ENCODE peak calls at places on chromosomes 5 and 9, in eight cellular contexts. One of them, this sample, is unnamed. For H3K4me1 and H3K27me3, the result is how much of the 10 kb centered on the place peaks cover.

GRCh38 chr9:135526089-135526729 is 5.0 kb downstream of the LCN1 start:
- DNase-seq in neuronal stem cell: no peak
- DNase-seq in body of pancreas: no peak
- DNase-seq in transverse colon: no peak
- DNase-seq in SK-N-SH: no peak
- DNase-seq in NT2/D1: no peak
- DNase-seq in CD8-positive, alpha-beta T cell: no peak
- DNase-seq in CD4-positive, alpha-beta memory T cell: no peak
- DNase-seq in this sample: no peak

GRCh38 chr5:73985145-73985544 is 359.1 kb downstream of the ARHGEF28 start:
- DNase-seq in neuronal stem cell: no peak
- DNase-seq in body of pancreas: peak
- DNase-seq in transverse colon: no peak
- DNase-seq in SK-N-SH: peak
- DNase-seq in NT2/D1: no peak
- DNase-seq in CD8-positive, alpha-beta T cell: no peak
- DNase-seq in CD4-positive, alpha-beta memory T cell: no peak
- DNase-seq in this sample: no peak

GRCh38 chr9:133066181-133066983 is 4.6 kb downstream of the CEL start:
- DNase-seq in neuronal stem cell: no peak
- DNase-seq in body of pancreas: peak
- DNase-seq in transverse colon: no peak
- DNase-seq in SK-N-SH: peak
- DNase-seq in NT2/D1: no peak
- DNase-seq in CD8-positive, alpha-beta T cell: no peak
- DNase-seq in CD4-positive, alpha-beta memory T cell: no peak
- DNase-seq in this sample: no peak

GRCh38 chr9:107286057-107286456 is 3.0 kb downstream of the RAD23B start:
- DNase-seq in neuronal stem cell: no peak
- DNase-seq in body of pancreas: peak
- DNase-seq in transverse colon: no peak
- DNase-seq in SK-N-SH: no peak
- DNase-seq in NT2/D1: no peak
- DNase-seq in CD8-positive, alpha-beta T cell: no peak
- DNase-seq in CD4-positive, alpha-beta memory T cell: no peak
- DNase-seq in this sample: no peak

GRCh38 chr9:137126786-137127185 is 12.2 kb upstream of the GRIN1 start:
- DNase-seq in neuronal stem cell: no peak
- DNase-seq in body of pancreas: no peak
- DNase-seq in transverse colon: no peak
- DNase-seq in SK-N-SH: no peak
- DNase-seq in NT2/D1: no peak
- DNase-seq in CD8-positive, alpha-beta T cell: no peak
- DNase-seq in CD4-positive, alpha-beta memory T cell: no peak
- DNase-seq in this sample: no peak

GRCh38 chr5:139969318-139969717 is 73.8 kb downstream of the NRG2 start:
- DNase-seq in neuronal stem cell: no peak
- DNase-seq in body of pancreas: no peak
- DNase-seq in transverse colon: no peak
- DNase-seq in SK-N-SH: no peak
- DNase-seq in NT2/D1: no peak
- DNase-seq in CD8-positive, alpha-beta T cell: no peak
- DNase-seq in CD4-positive, alpha-beta memory T cell: no peak
- DNase-seq in this sample: no peak

GRCh38 chr5:154329062-154329461 is 116.7 kb upstream of the SAP30L start:
- DNase-seq in neuronal stem cell: no peak
- DNase-seq in body of pancreas: no peak
- DNase-seq in transverse colon: no peak
- DNase-seq in SK-N-SH: no peak
- DNase-seq in NT2/D1: no peak
- DNase-seq in CD8-positive, alpha-beta T cell: no peak
- DNase-seq in CD4-positive, alpha-beta memory T cell: no peak
- DNase-seq in this sample: no peak

GRCh38 chr5:172443441-172444109 is 10.8 kb downstream of the SH3PXD2B start:
- DNase-seq in neuronal stem cell: no peak
- DNase-seq in body of pancreas: peak
- DNase-seq in transverse colon: peak
- DNase-seq in SK-N-SH: peak
- DNase-seq in NT2/D1: no peak
- DNase-seq in CD8-positive, alpha-beta T cell: no peak
- DNase-seq in CD4-positive, alpha-beta memory T cell: no peak
- DNase-seq in this sample: no peak

GRCh38 chr9:91994422-91994821 is 44.4 kb upstream of the ROR2 start:
- DNase-seq in neuronal stem cell: no peak
- DNase-seq in body of pancreas: no peak
- DNase-seq in transverse colon: no peak
- DNase-seq in SK-N-SH: no peak
- DNase-seq in NT2/D1: no peak
- DNase-seq in CD8-positive, alpha-beta T cell: no peak
- DNase-seq in CD4-positive, alpha-beta memory T cell: no peak
- DNase-seq in this sample: no peak

GRCh38 chr5:10724799-10725507 is 36.1 kb downstream of the DAP start:
- DNase-seq in neuronal stem cell: no peak
- DNase-seq in body of pancreas: peak
- DNase-seq in transverse colon: peak
- DNase-seq in SK-N-SH: peak
- DNase-seq in NT2/D1: no peak
- DNase-seq in CD8-positive, alpha-beta T cell: no peak
- DNase-seq in CD4-positive, alpha-beta memory T cell: no peak
- DNase-seq in this sample: no peak

GRCh38 chr5:173843800-173844199 is 44.3 kb upstream of the CPEB4 start:
- DNase-seq in neuronal stem cell: no peak
- DNase-seq in body of pancreas: no peak
- DNase-seq in transverse colon: no peak
- DNase-seq in SK-N-SH: no peak
- DNase-seq in NT2/D1: no peak
- DNase-seq in CD8-positive, alpha-beta T cell: no peak
- DNase-seq in CD4-positive, alpha-beta memory T cell: no peak
- DNase-seq in this sample: no peak

DNA sequence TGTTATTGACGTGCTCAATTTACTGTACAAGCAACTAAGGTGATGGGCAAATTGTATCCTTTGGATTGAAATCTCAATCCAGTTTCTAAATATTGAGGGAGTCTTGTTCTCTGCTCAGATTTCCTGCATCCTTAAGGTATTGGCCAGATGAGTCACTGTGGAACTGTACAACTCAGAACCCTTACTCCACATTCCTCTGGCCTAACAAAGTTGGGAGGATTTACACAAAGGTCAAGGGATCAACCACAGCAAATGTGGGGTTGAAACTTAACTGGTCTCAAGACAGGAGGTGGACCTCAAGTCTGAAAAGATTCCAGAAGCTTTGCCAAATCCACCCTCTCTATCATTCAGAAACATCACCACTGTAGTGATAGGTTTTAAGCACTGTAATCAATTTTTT is 81.5 kb upstream of the AGXT2 start:
- DNase-seq in neuronal stem cell: no peak
- DNase-seq in body of pancreas: no peak
- DNase-seq in transverse colon: no peak
- DNase-seq in SK-N-SH: no peak
- DNase-seq in NT2/D1: no peak
- DNase-seq in CD8-positive, alpha-beta T cell: no peak
- DNase-seq in CD4-positive, alpha-beta memory T cell: no peak
- DNase-seq in this sample: no peak
- H3K4me1 ChIP-seq in neuronal stem cell: under half
- H3K4me1 ChIP-seq in body of pancreas: under half
- H3K4me1 ChIP-seq in transverse colon: under half
- H3K4me1 ChIP-seq in SK-N-SH: under half
- H3K4me1 ChIP-seq in NT2/D1: under half
- H3K4me1 ChIP-seq in CD8-positive, alpha-beta T cell: under half
- H3K4me1 ChIP-seq in CD4-positive, alpha-beta memory T cell: under half
- H3K4me1 ChIP-seq in this sample: under half

GRCh38 chr5:129461816-129462396 is 1.8 kb downstream of the ADAMTS19 start:
- DNase-seq in neuronal stem cell: no peak
- DNase-seq in body of pancreas: no peak
- DNase-seq in transverse colon: no peak
- DNase-seq in SK-N-SH: no peak
- DNase-seq in NT2/D1: no peak
- DNase-seq in CD8-positive, alpha-beta T cell: no peak
- DNase-seq in CD4-positive, alpha-beta memory T cell: no peak
- DNase-seq in this sample: no peak

GRCh38 chr5:129460121-129460950 is at the start of gene ADAMTS19:
- DNase-seq in neuronal stem cell: peak
- DNase-seq in body of pancreas: peak
- DNase-seq in transverse colon: peak
- DNase-seq in SK-N-SH: peak
- DNase-seq in NT2/D1: peak
- DNase-seq in CD8-positive, alpha-beta T cell: no peak
- DNase-seq in CD4-positive, alpha-beta memory T cell: no peak
- DNase-seq in this sample: no peak

GRCh38 chr5:129459485-129460120 is 495 bp upstream of the ADAMTS19 start:
- DNase-seq in neuronal stem cell: peak
- DNase-seq in body of pancreas: peak
- DNase-seq in transverse colon: peak
- DNase-seq in SK-N-SH: peak
- DNase-seq in NT2/D1: peak
- DNase-seq in CD8-positive, alpha-beta T cell: no peak
- DNase-seq in CD4-positive, alpha-beta memory T cell: no peak
- DNase-seq in this sample: peak

GRCh38 chr5:129465945-129466344 is 5.8 kb downstream of the ADAMTS19 start:
- DNase-seq in neuronal stem cell: no peak
- DNase-seq in body of pancreas: no peak
- DNase-seq in transverse colon: no peak
- DNase-seq in SK-N-SH: no peak
- DNase-seq in NT2/D1: no peak
- DNase-seq in CD8-positive, alpha-beta T cell: no peak
- DNase-seq in CD4-positive, alpha-beta memory T cell: no peak
- DNase-seq in this sample: no peak

GRCh38 chr5:129460951-129461815 is 1.1 kb downstream of the ADAMTS19 start:
- DNase-seq in neuronal stem cell: peak
- DNase-seq in body of pancreas: peak
- DNase-seq in transverse colon: peak
- DNase-seq in SK-N-SH: peak
- DNase-seq in NT2/D1: peak
- DNase-seq in CD8-positive, alpha-beta T cell: no peak
- DNase-seq in CD4-positive, alpha-beta memory T cell: no peak
- DNase-seq in this sample: no peak
- H3K4me3 ChIP-seq in neuronal stem cell: peak
- H3K4me3 ChIP-seq in body of pancreas: peak
- H3K4me3 ChIP-seq in transverse colon: no peak
- H3K4me3 ChIP-seq in SK-N-SH: peak
- H3K4me3 ChIP-seq in NT2/D1: peak
- H3K4me3 ChIP-seq in CD8-positive, alpha-beta T cell: no peak
- H3K4me3 ChIP-seq in CD4-positive, alpha-beta memory T cell: no peak
- H3K4me3 ChIP-seq in this sample: peak

GRCh38 chr5:2326603-2327002 is 424.9 kb downstream of the IRX2 start:
- DNase-seq in neuronal stem cell: no peak
- DNase-seq in body of pancreas: no peak
- DNase-seq in transverse colon: no peak
- DNase-seq in SK-N-SH: no peak
- DNase-seq in NT2/D1: no peak
- DNase-seq in CD8-positive, alpha-beta T cell: no peak
- DNase-seq in CD4-positive, alpha-beta memory T cell: no peak
- DNase-seq in this sample: no peak
- H3K27me3 ChIP-seq in neuronal stem cell: under half
- H3K27me3 ChIP-seq in body of pancreas: under half
- H3K27me3 ChIP-seq in transverse colon: under half
- H3K27me3 ChIP-seq in SK-N-SH: under half
- H3K27me3 ChIP-seq in NT2/D1: under half
- H3K27me3 ChIP-seq in CD8-positive, alpha-beta T cell: under half
- H3K27me3 ChIP-seq in CD4-positive, alpha-beta memory T cell: under half
- H3K27me3 ChIP-seq in this sample: under half

GRCh38 chr9:117917873-117918272 is 213.7 kb downstream of the TLR4 start:
- DNase-seq in neuronal stem cell: no peak
- DNase-seq in body of pancreas: no peak
- DNase-seq in transverse colon: no peak
- DNase-seq in SK-N-SH: no peak
- DNase-seq in NT2/D1: no peak
- DNase-seq in CD8-positive, alpha-beta T cell: no peak
- DNase-seq in CD4-positive, alpha-beta memory T cell: no peak
- DNase-seq in this sample: no peak
- H3K4me1 ChIP-seq in neuronal stem cell: under half
- H3K4me1 ChIP-seq in body of pancreas: under half
- H3K4me1 ChIP-seq in transverse colon: under half
- H3K4me1 ChIP-seq in SK-N-SH: under half
- H3K4me1 ChIP-seq in NT2/D1: under half
- H3K4me1 ChIP-seq in CD8-positive, alpha-beta T cell: under half
- H3K4me1 ChIP-seq in CD4-positive, alpha-beta memory T cell: under half
- H3K4me1 ChIP-seq in this sample: under half

This sample was measured in iPS DF 6.9.